ENCODE peak calls at places on chromosome X, in eight cellular contexts. One of them, this sample, is unnamed.

GRCh38 chrX:30816079-30816478 is 73.0 kb downstream of the TAB3 start:
- DNase-seq in fibroblast of lung: no peak
- DNase-seq in heart right ventricle: no peak
- DNase-seq in effector memory CD4-positive, alpha-beta T cell: no peak
- DNase-seq in psoas muscle: no peak
- DNase-seq in adrenal gland: no peak
- DNase-seq in small intestine: no peak
- DNase-seq in Karpas-422: no peak
- DNase-seq in this sample: no peak

GRCh38 chrX:139691493-139691842 is 16.5 kb downstream of the MCF2 start:
- DNase-seq in fibroblast of lung: peak; percentile 19
- DNase-seq in heart right ventricle: no peak
- DNase-seq in effector memory CD4-positive, alpha-beta T cell: no peak
- DNase-seq in psoas muscle: no peak
- DNase-seq in adrenal gland: no peak
- DNase-seq in small intestine: no peak
- DNase-seq in Karpas-422: no peak
- DNase-seq in this sample: peak; percentile 3

GRCh38 chrX:118595501-118596042 is 100.0 kb downstream of the DOCK11 start:
- DNase-seq in fibroblast of lung: peak; percentile 5
- DNase-seq in heart right ventricle: no peak
- DNase-seq in effector memory CD4-positive, alpha-beta T cell: no peak
- DNase-seq in psoas muscle: no peak
- DNase-seq in adrenal gland: no peak
- DNase-seq in small intestine: no peak
- DNase-seq in Karpas-422: no peak
- DNase-seq in this sample: peak; percentile 1

GRCh38 chrX:130085551-130085986 is 24.7 kb downstream of the ELF4 start:
- DNase-seq in fibroblast of lung: peak; percentile 21
- DNase-seq in heart right ventricle: peak; percentile 24
- DNase-seq in effector memory CD4-positive, alpha-beta T cell: no peak
- DNase-seq in psoas muscle: no peak
- DNase-seq in adrenal gland: no peak
- DNase-seq in small intestine: no peak
- DNase-seq in Karpas-422: no peak
- DNase-seq in this sample: no peak

GRCh38 chrX:10569946-10570345 is 50.4 kb downstream of the MID1 start:
- DNase-seq in fibroblast of lung: peak; percentile 73
- DNase-seq in heart right ventricle: peak; percentile 9
- DNase-seq in effector memory CD4-positive, alpha-beta T cell: no peak
- DNase-seq in psoas muscle: no peak
- DNase-seq in adrenal gland: no peak
- DNase-seq in small intestine: no peak
- DNase-seq in Karpas-422: no peak
- DNase-seq in this sample: no peak

GRCh38 chrX:84453351-84454246 is 48.7 kb downstream of the HDX start:
- DNase-seq in fibroblast of lung: no peak
- DNase-seq in heart right ventricle: peak; percentile 3
- DNase-seq in effector memory CD4-positive, alpha-beta T cell: no peak
- DNase-seq in psoas muscle: no peak
- DNase-seq in adrenal gland: no peak
- DNase-seq in small intestine: no peak
- DNase-seq in Karpas-422: no peak
- DNase-seq in this sample: peak; percentile 6

GRCh38 chrX:98398542-98398941 is 1514.8 kb downstream of the RPA4 start:
- DNase-seq in fibroblast of lung: no peak
- DNase-seq in heart right ventricle: no peak
- DNase-seq in effector memory CD4-positive, alpha-beta T cell: no peak
- DNase-seq in psoas muscle: no peak
- DNase-seq in adrenal gland: no peak
- DNase-seq in small intestine: no peak
- DNase-seq in Karpas-422: peak; percentile 43
- DNase-seq in this sample: no peak

GRCh38 chrX:44708470-44708869 is 135.4 kb upstream of the DUSP21 start:
- DNase-seq in fibroblast of lung: no peak
- DNase-seq in heart right ventricle: no peak
- DNase-seq in effector memory CD4-positive, alpha-beta T cell: no peak
- DNase-seq in psoas muscle: no peak
- DNase-seq in adrenal gland: no peak
- DNase-seq in small intestine: no peak
- DNase-seq in Karpas-422: no peak
- DNase-seq in this sample: no peak

GRCh38 chrX:119240356-119240755 is 4.3 kb downstream of the PGRMC1 start:
- DNase-seq in fibroblast of lung: peak; percentile 87
- DNase-seq in heart right ventricle: no peak
- DNase-seq in effector memory CD4-positive, alpha-beta T cell: no peak
- DNase-seq in psoas muscle: no peak
- DNase-seq in adrenal gland: no peak
- DNase-seq in small intestine: no peak
- DNase-seq in Karpas-422: no peak
- DNase-seq in this sample: no peak

GRCh38 chrX:133776072-133776471 is 209.3 kb downstream of the GPC3 start:
- DNase-seq in fibroblast of lung: no peak
- DNase-seq in heart right ventricle: no peak
- DNase-seq in effector memory CD4-positive, alpha-beta T cell: no peak
- DNase-seq in psoas muscle: no peak
- DNase-seq in adrenal gland: no peak
- DNase-seq in small intestine: no peak
- DNase-seq in Karpas-422: peak; percentile 70
- DNase-seq in this sample: peak; percentile 3

GRCh38 chrX:48580662-48581061 is 6.4 kb downstream of the RBM3 start:
- DNase-seq in fibroblast of lung: no peak
- DNase-seq in heart right ventricle: no peak
- DNase-seq in effector memory CD4-positive, alpha-beta T cell: no peak
- DNase-seq in psoas muscle: no peak
- DNase-seq in adrenal gland: no peak
- DNase-seq in small intestine: no peak
- DNase-seq in Karpas-422: no peak
- DNase-seq in this sample: peak; percentile 29

GRCh38 chrX:48575642-48576041 is 1.4 kb downstream of the RBM3 start:
- DNase-seq in fibroblast of lung: no peak
- DNase-seq in heart right ventricle: no peak
- DNase-seq in effector memory CD4-positive, alpha-beta T cell: no peak
- DNase-seq in psoas muscle: no peak
- DNase-seq in adrenal gland: no peak
- DNase-seq in small intestine: no peak
- DNase-seq in Karpas-422: no peak
- DNase-seq in this sample: no peak

GRCh38 chrX:48576108-48576507 is 1.8 kb downstream of the RBM3 start:
- DNase-seq in fibroblast of lung: no peak
- DNase-seq in heart right ventricle: no peak
- DNase-seq in effector memory CD4-positive, alpha-beta T cell: no peak
- DNase-seq in psoas muscle: no peak
- DNase-seq in adrenal gland: no peak
- DNase-seq in small intestine: no peak
- DNase-seq in Karpas-422: no peak
- DNase-seq in this sample: no peak

GRCh38 chrX:48578661-48579128 is 4.4 kb downstream of the RBM3 start:
- DNase-seq in fibroblast of lung: no peak
- DNase-seq in heart right ventricle: no peak
- DNase-seq in effector memory CD4-positive, alpha-beta T cell: no peak
- DNase-seq in psoas muscle: no peak
- DNase-seq in adrenal gland: no peak
- DNase-seq in small intestine: no peak
- DNase-seq in Karpas-422: peak; percentile 51
- DNase-seq in this sample: no peak

DNA sequence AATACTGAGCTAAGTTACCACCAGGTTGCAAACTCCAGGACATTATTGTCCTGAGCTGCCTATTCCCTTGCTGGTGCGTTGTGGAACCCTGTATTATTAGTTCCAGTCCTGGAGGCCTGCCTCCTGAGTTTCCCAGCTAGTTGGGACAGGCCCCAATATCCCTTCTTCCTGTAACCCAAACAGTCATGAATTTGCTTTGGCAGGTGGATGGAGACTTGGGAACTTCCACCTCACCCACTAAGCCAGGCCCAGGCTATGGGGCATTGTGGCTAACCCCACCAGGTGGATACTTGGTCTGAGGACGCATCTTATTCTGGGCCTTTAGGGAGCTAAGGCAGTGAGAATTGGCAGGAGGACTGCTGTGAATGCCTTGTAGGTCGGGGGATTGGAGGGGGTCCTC is 5.0 kb downstream of the RBM3 start:
- DNase-seq in fibroblast of lung: no peak
- DNase-seq in heart right ventricle: no peak
- DNase-seq in effector memory CD4-positive, alpha-beta T cell: no peak
- DNase-seq in psoas muscle: no peak
- DNase-seq in adrenal gland: no peak
- DNase-seq in small intestine: no peak
- DNase-seq in Karpas-422: peak; percentile 50
- DNase-seq in this sample: no peak
- H3K27ac ChIP-seq in fibroblast of lung: no peak overlapping the region
- H3K27ac ChIP-seq in heart right ventricle: no peak overlapping the region
- H3K27ac ChIP-seq in effector memory CD4-positive, alpha-beta T cell: no peak overlapping the region
- H3K27ac ChIP-seq in psoas muscle: no peak overlapping the region
- H3K27ac ChIP-seq in adrenal gland: no peak overlapping the region
- H3K27ac ChIP-seq in small intestine: no peak overlapping the region
- H3K27ac ChIP-seq in Karpas-422: no peak overlapping the region
- H3K27ac ChIP-seq in this sample: no peak overlapping the region

GRCh38 chrX:38636949-38637819 is 75.8 kb downstream of the TSPAN7 start:
- DNase-seq in fibroblast of lung: no peak
- DNase-seq in heart right ventricle: no peak
- DNase-seq in effector memory CD4-positive, alpha-beta T cell: no peak
- DNase-seq in psoas muscle: no peak
- DNase-seq in adrenal gland: peak; percentile 55
- DNase-seq in small intestine: no peak
- DNase-seq in Karpas-422: no peak
- DNase-seq in this sample: peak; percentile 72
- H3K4me1 ChIP-seq in fibroblast of lung: no peaks in the 10 kb centered on the region
- H3K4me1 ChIP-seq in heart right ventricle: peaks cover 22% of the 10 kb centered on the region
- H3K4me1 ChIP-seq in effector memory CD4-positive, alpha-beta T cell: no peaks in the 10 kb centered on the region
- H3K4me1 ChIP-seq in psoas muscle: peaks cover 15% of the 10 kb centered on the region
- H3K4me1 ChIP-seq in adrenal gland: no peaks in the 10 kb centered on the region
- H3K4me1 ChIP-seq in small intestine: no peaks in the 10 kb centered on the region
- H3K4me1 ChIP-seq in Karpas-422: no peaks in the 10 kb centered on the region
- H3K4me1 ChIP-seq in this sample: no peaks in the 10 kb centered on the region

GRCh38 chrX:136858007-136858756 is 22.3 kb downstream of the RBMX start:
- DNase-seq in fibroblast of lung: peak; percentile 10
- DNase-seq in heart right ventricle: no peak
- DNase-seq in effector memory CD4-positive, alpha-beta T cell: no peak
- DNase-seq in psoas muscle: no peak
- DNase-seq in adrenal gland: no peak
- DNase-seq in small intestine: no peak
- DNase-seq in Karpas-422: peak; percentile 28
- DNase-seq in this sample: no peak

GRCh38 chrX:136850441-136851175 is 29.9 kb downstream of the RBMX start:
- DNase-seq in fibroblast of lung: no peak
- DNase-seq in heart right ventricle: no peak
- DNase-seq in effector memory CD4-positive, alpha-beta T cell: no peak
- DNase-seq in psoas muscle: no peak
- DNase-seq in adrenal gland: no peak
- DNase-seq in small intestine: no peak
- DNase-seq in Karpas-422: peak; percentile 34
- DNase-seq in this sample: no peak

GRCh38 chrX:136851526-136851925 is 29.0 kb downstream of the RBMX start:
- DNase-seq in fibroblast of lung: no peak
- DNase-seq in heart right ventricle: no peak
- DNase-seq in effector memory CD4-positive, alpha-beta T cell: no peak
- DNase-seq in psoas muscle: no peak
- DNase-seq in adrenal gland: no peak
- DNase-seq in small intestine: no peak
- DNase-seq in Karpas-422: no peak
- DNase-seq in this sample: no peak

GRCh38 chrX:136856527-136856926 is 24.0 kb downstream of the RBMX start:
- DNase-seq in fibroblast of lung: no peak
- DNase-seq in heart right ventricle: no peak
- DNase-seq in effector memory CD4-positive, alpha-beta T cell: no peak
- DNase-seq in psoas muscle: no peak
- DNase-seq in adrenal gland: no peak
- DNase-seq in small intestine: no peak
- DNase-seq in Karpas-422: peak; percentile 32
- DNase-seq in this sample: no peak

DNA sequence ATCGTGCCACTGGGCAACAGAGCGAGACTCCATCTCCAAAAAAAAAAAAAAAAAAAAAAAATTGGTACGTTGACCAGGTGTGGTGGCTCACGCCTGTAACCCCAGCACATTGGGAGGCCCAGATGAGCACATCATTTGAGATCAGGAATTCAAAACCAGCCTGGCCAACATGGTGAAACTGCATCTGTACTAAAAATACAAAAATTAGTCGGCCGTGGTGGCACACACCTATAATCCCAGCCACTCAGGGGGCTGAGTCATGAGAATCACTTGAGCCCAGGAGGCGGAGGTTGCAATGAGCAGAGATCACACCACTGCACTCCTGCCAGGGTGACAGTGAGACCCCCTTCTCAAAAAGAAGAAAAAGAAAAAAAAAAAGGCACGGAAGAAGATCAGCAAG is 24.5 kb downstream of the RBMX start:
- DNase-seq in fibroblast of lung: no peak
- DNase-seq in heart right ventricle: no peak
- DNase-seq in effector memory CD4-positive, alpha-beta T cell: no peak
- DNase-seq in psoas muscle: no peak
- DNase-seq in adrenal gland: no peak
- DNase-seq in small intestine: no peak
- DNase-seq in Karpas-422: no peak
- DNase-seq in this sample: no peak
- H3K27ac ChIP-seq in fibroblast of lung: no peak overlapping the region
- H3K27ac ChIP-seq in heart right ventricle: no peak overlapping the region
- H3K27ac ChIP-seq in effector memory CD4-positive, alpha-beta T cell: no peak overlapping the region
- H3K27ac ChIP-seq in psoas muscle: no peak overlapping the region
- H3K27ac ChIP-seq in adrenal gland: no peak overlapping the region
- H3K27ac ChIP-seq in small intestine: no peak overlapping the region
- H3K27ac ChIP-seq in Karpas-422: no peak overlapping the region
- H3K27ac ChIP-seq in this sample: no peak overlapping the region

DNA sequence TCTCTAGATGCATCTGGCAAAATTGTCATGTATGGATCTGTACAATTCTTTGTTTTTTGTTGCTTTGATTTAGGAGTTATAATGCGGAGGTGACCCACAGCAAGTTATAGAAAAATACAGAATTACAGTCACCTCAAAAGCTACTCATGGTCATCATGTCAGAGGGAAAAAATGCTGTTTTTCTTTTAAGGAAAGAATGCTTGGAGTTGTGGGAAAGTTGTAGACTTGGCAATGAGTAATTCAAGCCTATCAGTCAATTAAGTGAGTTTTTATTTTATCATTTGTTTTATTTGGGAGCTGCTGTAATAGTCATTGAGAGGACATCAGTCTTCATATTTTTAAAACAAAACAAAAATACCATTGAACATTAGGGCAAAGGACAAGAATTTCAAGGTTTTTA is 16.4 kb downstream of the FHL1 start:
- DNase-seq in fibroblast of lung: peak; percentile 66
- DNase-seq in heart right ventricle: no peak
- DNase-seq in effector memory CD4-positive, alpha-beta T cell: no peak
- DNase-seq in psoas muscle: no peak
- DNase-seq in adrenal gland: no peak
- DNase-seq in small intestine: no peak
- DNase-seq in Karpas-422: no peak
- DNase-seq in this sample: no peak
- H3K4me1 ChIP-seq in fibroblast of lung: peaks cover 13% of the 10 kb centered on the region
- H3K4me1 ChIP-seq in heart right ventricle: peaks cover 61% of the 10 kb centered on the region
- H3K4me1 ChIP-seq in effector memory CD4-positive, alpha-beta T cell: no peaks in the 10 kb centered on the region
- H3K4me1 ChIP-seq in psoas muscle: peaks cover 12% of the 10 kb centered on the region
- H3K4me1 ChIP-seq in adrenal gland: no peaks in the 10 kb centered on the region
- H3K4me1 ChIP-seq in small intestine: no peaks in the 10 kb centered on the region
- H3K4me1 ChIP-seq in Karpas-422: no peaks in the 10 kb centered on the region
- H3K4me1 ChIP-seq in this sample: peaks cover 4% of the 10 kb centered on the region

GRCh38 chrX:69021095-69021494 is 144.2 kb downstream of the PJA1 start:
- DNase-seq in fibroblast of lung: no peak
- DNase-seq in heart right ventricle: no peak
- DNase-seq in effector memory CD4-positive, alpha-beta T cell: no peak
- DNase-seq in psoas muscle: no peak
- DNase-seq in adrenal gland: no peak
- DNase-seq in small intestine: no peak
- DNase-seq in Karpas-422: no peak
- DNase-seq in this sample: no peak
- H3K27ac ChIP-seq in fibroblast of lung: no peak overlapping the region
- H3K27ac ChIP-seq in heart right ventricle: no peak overlapping the region
- H3K27ac ChIP-seq in effector memory CD4-positive, alpha-beta T cell: no peak overlapping the region
- H3K27ac ChIP-seq in psoas muscle: no peak overlapping the region
- H3K27ac ChIP-seq in adrenal gland: no peak overlapping the region
- H3K27ac ChIP-seq in small intestine: no peak overlapping the region
- H3K27ac ChIP-seq in Karpas-422: no peak overlapping the region
- H3K27ac ChIP-seq in this sample: no peak overlapping the region

GRCh38 chrX:153640736-153641574 is 6.0 kb upstream of the DUSP9 start:
- DNase-seq in fibroblast of lung: no peak
- DNase-seq in heart right ventricle: no peak
- DNase-seq in effector memory CD4-positive, alpha-beta T cell: no peak
- DNase-seq in psoas muscle: no peak
- DNase-seq in adrenal gland: no peak
- DNase-seq in small intestine: no peak
- DNase-seq in Karpas-422: no peak
- DNase-seq in this sample: no peak
- H3K4me1 ChIP-seq in fibroblast of lung: no peaks in the 10 kb centered on the region
- H3K4me1 ChIP-seq in heart right ventricle: no peaks in the 10 kb centered on the region
- H3K4me1 ChIP-seq in effector memory CD4-positive, alpha-beta T cell: peaks cover 14% of the 10 kb centered on the region
- H3K4me1 ChIP-seq in psoas muscle: peaks cover 4% of the 10 kb centered on the region
- H3K4me1 ChIP-seq in adrenal gland: no peaks in the 10 kb centered on the region
- H3K4me1 ChIP-seq in small intestine: no peaks in the 10 kb centered on the region
- H3K4me1 ChIP-seq in Karpas-422: no peaks in the 10 kb centered on the region
- H3K4me1 ChIP-seq in this sample: no peaks in the 10 kb centered on the region